ENCODE peak calls at places on chromosomes 4 and X, in four cellular contexts. Y is H1, K is IMR-90, X is H9. J is an unnamed sample.

GRCh38 chr4:24471623-24472510 is 112.5 kb downstream of the DHX15 start:
- DNase-seq in X (peak), Y (no peak), K (no peak), J (no peak)

GRCh38 chr4:56410247-56410646 is 23.0 kb upstream of the AASDH start:
- DNase-seq in K (peak), X (peak), Y (peak), J (peak)

GRCh38 chrX:78747471-78747870 is at the start of gene LPAR4:
- DNase-seq in K (no peak), X (peak), Y (peak), J (no peak)

GRCh38 chrX:46576458-46576857 is 2.9 kb downstream of the CHST7 start:
- DNase-seq in Y (no peak), K (no peak), X (no peak), J (no peak)

GRCh38 chr4:166816901-166817300 is 417.4 kb downstream of the SPOCK3 start:
- DNase-seq in Y (no peak), X (no peak), K (no peak), J (peak)

GRCh38 chr4:147633113-147633512 is 15.9 kb downstream of the TMEM184C start:
- DNase-seq in Y (no peak), K (no peak), X (no peak), J (no peak)

GRCh38 chrX:9578083-9578779 is 113.4 kb downstream of the TBL1X start:
- DNase-seq in K (peak), X (no peak), Y (no peak), J (no peak)

GRCh38 chr4:119000400-119000799 is 111.7 kb downstream of the SYNPO2 start:
- DNase-seq in K (peak), Y (no peak), X (no peak), J (no peak)

GRCh38 chrX:135086197-135086854 is 34.0 kb downstream of the ETDB start:
- DNase-seq in X (peak), Y (no peak), K (peak), J (peak)

GRCh38 chrX:44439242-44439641 is 95.8 kb upstream of the EFHC2 start:
- DNase-seq in X (no peak), Y (no peak), K (no peak), J (no peak)

GRCh38 chrX:155880586-155881157 is 473 bp upstream of the VAMP7 start:
- DNase-seq in Y (no peak), X (no peak), K (no peak), J (no peak)

GRCh38 chr4:152052431-152053057 is 291.7 kb upstream of the GATB start:
- DNase-seq in K (peak), X (no peak), Y (no peak), J (no peak)

GRCh38 chr4:124685851-124686250 is 26.7 kb downstream of the ANKRD50 start:
- DNase-seq in K (no peak), Y (no peak), X (no peak), J (no peak)

GRCh38 chrX:146054311-146054710 is 236.7 kb downstream of the SLITRK2 start:
- DNase-seq in K (no peak), X (no peak), Y (no peak), J (no peak)

GRCh38 chrX:154821523-154821922 is 12.9 kb downstream of the SMIM9 start:
- DNase-seq in X (no peak), K (no peak), Y (no peak), J (no peak)

GRCh38 chr4:159413252-159413941 is 310.5 kb downstream of the RAPGEF2 start:
- DNase-seq in Y (no peak), X (no peak), K (peak), J (no peak)

GRCh38 chrX:10171291-10171690 is 14.5 kb downstream of the CLCN4 start:
- DNase-seq in X (no peak), K (no peak), Y (no peak), J (no peak)

GRCh38 chrX:118565853-118566252 is 70.2 kb downstream of the DOCK11 start:
- DNase-seq in Y (no peak), K (no peak), X (no peak), J (no peak)

GRCh38 chr4:144902614-144903013 is 195.4 kb downstream of the ANAPC10 start:
- DNase-seq in K (no peak), Y (no peak), X (no peak), J (no peak)
- H2AFZ ChIP-seq in K (no peak), Y (no peak), X (no peak), J (no peak)

GRCh38 chr4:3331511-3332394 is 38.9 kb downstream of the RGS12 start:
- DNase-seq in K (no peak), X (no peak), Y (no peak), J (no peak)
- H3K23ac ChIP-seq in K (no peak), X (no peak), Y (no peak), J (no peak)

GRCh38 chr4:42363614-42364013 is 33.7 kb upstream of the SHISA3 start:
- DNase-seq in K (no peak), Y (no peak), X (no peak), J (no peak)

GRCh38 chr4:42361475-42361874 is 35.8 kb upstream of the SHISA3 start:
- DNase-seq in X (no peak), Y (no peak), K (no peak), J (no peak)

GRCh38 chr4:42359686-42360085 is 37.6 kb upstream of the SHISA3 start:
- DNase-seq in K (peak), X (no peak), Y (no peak), J (no peak)

GRCh38 chr4:42357325-42357724 is 40.0 kb upstream of the SHISA3 start:
- DNase-seq in K (no peak), X (no peak), Y (no peak), J (no peak)

DNA sequence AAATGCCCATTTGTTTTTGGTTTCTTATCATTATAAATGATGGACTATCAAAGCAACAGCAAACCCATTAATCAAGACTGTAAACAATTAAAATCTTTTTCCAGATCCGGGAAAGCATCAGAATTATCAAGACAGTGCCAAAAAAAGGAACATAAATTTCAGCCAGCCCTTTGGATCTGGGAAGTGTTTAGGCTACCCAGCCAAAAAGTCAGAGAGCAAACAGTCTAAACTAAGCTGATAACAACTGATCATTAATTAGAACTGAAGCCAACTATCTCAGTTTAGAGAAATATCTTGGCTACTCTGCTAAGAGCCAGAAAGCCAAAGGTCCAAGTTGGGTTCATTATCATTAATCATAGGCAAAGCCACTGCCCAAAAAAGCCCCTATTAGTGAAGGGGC is 37.1 kb upstream of the SHISA3 start:
- DNase-seq in X (no peak), K (no peak), Y (no peak), J (no peak)
- H2AFZ ChIP-seq in X (no peak), K (no peak), Y (no peak), J (no peak)

DNA sequence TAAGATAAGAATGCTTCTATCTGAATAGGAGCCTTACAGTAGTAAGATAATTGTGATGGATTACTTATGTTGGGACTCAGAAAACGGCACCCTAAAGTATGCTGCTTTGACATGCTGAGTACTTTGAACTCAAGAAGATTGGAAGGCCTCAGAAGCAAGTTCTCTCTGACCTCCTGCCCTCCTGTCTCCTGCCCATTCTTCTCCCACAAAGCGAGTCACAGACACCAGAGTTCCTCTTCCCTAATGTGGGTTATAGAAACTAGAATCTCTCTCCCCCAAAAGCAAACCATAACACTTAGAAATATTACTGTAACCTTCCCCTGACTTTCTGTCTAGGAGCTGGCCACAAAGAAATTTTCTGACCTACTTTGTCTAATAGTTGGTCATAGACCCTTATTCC is 76.5 kb downstream of the DDIT4L start:
- DNase-seq in K (no peak), Y (no peak), X (no peak), J (no peak)
- H3K23ac ChIP-seq in K (no peak), Y (no peak), X (no peak), J (no peak)

GRCh38 chr4:154559931-154560801 is 2.6 kb upstream of the FGB start:
- DNase-seq in K (no peak), X (no peak), Y (no peak), J (no peak)
- H2AFZ ChIP-seq in K (no peak), X (no peak), Y (no peak), J (no peak)

GRCh38 chr4:184146951-184147350 is 70.7 kb downstream of the ENPP6 start:
- DNase-seq in K (no peak), X (no peak), Y (no peak), J (no peak)

GRCh38 chr4:184142121-184143000 is 75.3 kb downstream of the ENPP6 start:
- DNase-seq in K (no peak), Y (no peak), X (no peak), J (no peak)

GRCh38 chr4:184147858-184148799 is 69.5 kb downstream of the ENPP6 start:
- DNase-seq in K (peak), X (no peak), Y (no peak), J (no peak)

GRCh38 chr4:184145596-184145995 is 72.1 kb downstream of the ENPP6 start:
- DNase-seq in Y (no peak), K (no peak), X (no peak), J (peak)

GRCh38 chr4:184143770-184144564 is 73.7 kb downstream of the ENPP6 start:
- DNase-seq in X (peak), K (no peak), Y (no peak), J (no peak)
- H3K23ac ChIP-seq in X (no peak), K (no peak), Y (no peak), J (no peak)

DNA sequence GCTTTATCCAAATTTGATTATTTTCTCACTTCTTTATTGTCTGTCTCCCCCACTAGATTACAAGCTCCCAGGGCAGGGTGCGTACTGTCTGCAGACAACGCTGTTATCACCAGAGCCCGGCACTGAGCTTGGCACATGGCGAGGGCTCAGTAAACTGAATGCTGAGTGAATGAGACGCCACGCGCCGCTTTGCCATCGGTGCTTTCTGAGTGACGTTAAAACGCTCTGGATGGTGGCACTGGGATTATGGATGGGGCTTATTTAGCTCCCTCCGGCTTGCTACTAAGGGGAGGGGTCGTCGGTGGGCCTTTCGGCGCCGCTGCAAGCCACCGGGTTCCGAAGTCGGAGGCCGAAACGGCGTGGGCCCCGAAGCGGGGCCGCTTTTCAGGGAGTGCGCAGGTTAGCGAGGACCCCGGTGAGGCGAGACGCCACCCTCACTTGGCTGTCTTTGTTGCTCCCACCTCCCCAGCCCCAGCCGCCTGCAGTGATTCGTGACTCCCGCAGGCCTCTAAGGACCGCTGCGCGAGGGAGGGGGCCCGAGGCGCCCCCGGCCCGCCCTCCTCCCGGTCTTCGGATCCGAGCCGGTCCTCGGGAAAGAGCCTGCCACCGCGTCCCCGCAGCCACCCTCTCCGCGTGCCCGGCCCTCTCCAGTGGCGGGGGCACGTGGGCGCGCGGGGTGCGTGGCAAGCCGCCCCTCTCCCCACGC is 566 bp upstream of the FHL1 start:
- DNase-seq in K (no peak), Y (no peak), X (no peak), J (no peak)
- H2AFZ ChIP-seq in K (peak), Y (peak), X (no peak), J (no peak)

GRCh38 chrX:131821945-131822622 is 201.0 kb upstream of the STK26 start:
- DNase-seq in K (peak), X (no peak), Y (no peak), J (no peak)
- H3K23ac ChIP-seq in K (no peak), X (no peak), Y (no peak), J (no peak)

GRCh38 chr4:67436742-67437141 is 108.6 kb downstream of the CENPC start:
- DNase-seq in Y (no peak), X (no peak), K (peak), J (no peak)

GRCh38 chr4:67428819-67429218 is 116.5 kb downstream of the CENPC start:
- DNase-seq in X (no peak), Y (no peak), K (no peak), J (no peak)

DNA sequence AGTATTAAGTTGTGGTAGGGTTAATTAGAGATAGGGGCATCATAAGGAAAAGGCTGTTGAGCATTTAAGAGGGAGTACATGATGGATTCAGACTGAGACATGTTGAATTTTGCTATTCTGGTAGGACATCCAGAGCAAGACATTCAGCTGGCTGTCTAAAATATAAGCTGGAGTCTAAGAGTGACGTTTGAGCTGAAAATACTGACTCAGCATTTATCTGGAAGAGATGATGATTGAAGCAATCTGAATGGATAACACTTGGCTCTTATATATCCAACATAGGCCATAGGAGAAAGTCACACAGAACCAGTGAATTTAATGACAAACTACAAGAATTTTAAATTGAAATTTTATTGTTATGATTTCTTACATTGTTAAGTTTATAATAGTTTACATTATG is 114.3 kb downstream of the CENPC start:
- DNase-seq in Y (no peak), X (no peak), K (no peak), J (no peak)
- H2AFZ ChIP-seq in Y (no peak), X (no peak), K (no peak), J (no peak)

GRCh38 chr4:3287972-3288570 is 4.8 kb upstream of the RGS12 start:
- DNase-seq in X (peak), K (no peak), Y (no peak), J (no peak)
- H3K23ac ChIP-seq in X (no peak), K (no peak), Y (no peak), J (no peak)

J was measured in trophoblast cell.